ENCODE peak calls at places on chromosome 3, in nine cellular contexts. One of them, this sample, is unnamed.

GRCh38 chr3:8113649-8114048 is 388.0 kb upstream of the LMCD1 start:
- DNase-seq in right lobe of liver: no peak
- DNase-seq in lower leg skin: no peak
- DNase-seq in tibial nerve: no peak
- DNase-seq in body of pancreas: no peak
- DNase-seq in adrenal gland: no peak
- DNase-seq in gastrocnemius medialis: no peak
- DNase-seq in heart left ventricle: no peak
- DNase-seq in uterus: no peak
- DNase-seq in this sample: no peak

GRCh38 chr3:192879346-192880031 is 38.2 kb downstream of the MB21D2 start:
- DNase-seq in body of pancreas: peak
- DNase-seq in heart left ventricle: no peak
- DNase-seq in uterus: peak
- DNase-seq in right lobe of liver: no peak
- DNase-seq in lower leg skin: peak
- DNase-seq in adrenal gland: peak
- DNase-seq in tibial nerve: no peak
- DNase-seq in gastrocnemius medialis: no peak
- DNase-seq in this sample: peak

GRCh38 chr3:179589143-179589542 is 15.3 kb downstream of the MRPL47 start:
- DNase-seq in heart left ventricle: no peak
- DNase-seq in adrenal gland: no peak
- DNase-seq in body of pancreas: no peak
- DNase-seq in tibial nerve: no peak
- DNase-seq in lower leg skin: no peak
- DNase-seq in uterus: no peak
- DNase-seq in right lobe of liver: no peak
- DNase-seq in gastrocnemius medialis: no peak
- DNase-seq in this sample: no peak

GRCh38 chr3:132615911-132616310 is 18.8 kb downstream of the ACKR4 start:
- DNase-seq in uterus: no peak
- DNase-seq in gastrocnemius medialis: no peak
- DNase-seq in tibial nerve: no peak
- DNase-seq in adrenal gland: no peak
- DNase-seq in heart left ventricle: no peak
- DNase-seq in right lobe of liver: no peak
- DNase-seq in lower leg skin: no peak
- DNase-seq in body of pancreas: no peak
- DNase-seq in this sample: no peak

GRCh38 chr3:120100711-120101110 is 6.5 kb upstream of the GSK3B start:
- DNase-seq in uterus: no peak
- DNase-seq in tibial nerve: no peak
- DNase-seq in right lobe of liver: no peak
- DNase-seq in gastrocnemius medialis: no peak
- DNase-seq in body of pancreas: no peak
- DNase-seq in heart left ventricle: no peak
- DNase-seq in adrenal gland: no peak
- DNase-seq in lower leg skin: no peak
- DNase-seq in this sample: no peak

GRCh38 chr3:127662051-127662469 is 10.7 kb upstream of the ABTB1 start:
- DNase-seq in gastrocnemius medialis: no peak
- DNase-seq in heart left ventricle: no peak
- DNase-seq in tibial nerve: no peak
- DNase-seq in uterus: no peak
- DNase-seq in adrenal gland: no peak
- DNase-seq in lower leg skin: no peak
- DNase-seq in right lobe of liver: no peak
- DNase-seq in body of pancreas: no peak
- DNase-seq in this sample: no peak

GRCh38 chr3:160546727-160547126 is 18.6 kb downstream of the KPNA4 start:
- DNase-seq in adrenal gland: no peak
- DNase-seq in uterus: no peak
- DNase-seq in tibial nerve: no peak
- DNase-seq in heart left ventricle: no peak
- DNase-seq in gastrocnemius medialis: no peak
- DNase-seq in right lobe of liver: no peak
- DNase-seq in lower leg skin: no peak
- DNase-seq in body of pancreas: no peak
- DNase-seq in this sample: no peak

GRCh38 chr3:84567796-84568195 is 391.0 kb upstream of the CADM2 start:
- DNase-seq in body of pancreas: no peak
- DNase-seq in heart left ventricle: no peak
- DNase-seq in right lobe of liver: no peak
- DNase-seq in tibial nerve: no peak
- DNase-seq in adrenal gland: no peak
- DNase-seq in gastrocnemius medialis: no peak
- DNase-seq in uterus: no peak
- DNase-seq in lower leg skin: no peak
- DNase-seq in this sample: no peak

DNA sequence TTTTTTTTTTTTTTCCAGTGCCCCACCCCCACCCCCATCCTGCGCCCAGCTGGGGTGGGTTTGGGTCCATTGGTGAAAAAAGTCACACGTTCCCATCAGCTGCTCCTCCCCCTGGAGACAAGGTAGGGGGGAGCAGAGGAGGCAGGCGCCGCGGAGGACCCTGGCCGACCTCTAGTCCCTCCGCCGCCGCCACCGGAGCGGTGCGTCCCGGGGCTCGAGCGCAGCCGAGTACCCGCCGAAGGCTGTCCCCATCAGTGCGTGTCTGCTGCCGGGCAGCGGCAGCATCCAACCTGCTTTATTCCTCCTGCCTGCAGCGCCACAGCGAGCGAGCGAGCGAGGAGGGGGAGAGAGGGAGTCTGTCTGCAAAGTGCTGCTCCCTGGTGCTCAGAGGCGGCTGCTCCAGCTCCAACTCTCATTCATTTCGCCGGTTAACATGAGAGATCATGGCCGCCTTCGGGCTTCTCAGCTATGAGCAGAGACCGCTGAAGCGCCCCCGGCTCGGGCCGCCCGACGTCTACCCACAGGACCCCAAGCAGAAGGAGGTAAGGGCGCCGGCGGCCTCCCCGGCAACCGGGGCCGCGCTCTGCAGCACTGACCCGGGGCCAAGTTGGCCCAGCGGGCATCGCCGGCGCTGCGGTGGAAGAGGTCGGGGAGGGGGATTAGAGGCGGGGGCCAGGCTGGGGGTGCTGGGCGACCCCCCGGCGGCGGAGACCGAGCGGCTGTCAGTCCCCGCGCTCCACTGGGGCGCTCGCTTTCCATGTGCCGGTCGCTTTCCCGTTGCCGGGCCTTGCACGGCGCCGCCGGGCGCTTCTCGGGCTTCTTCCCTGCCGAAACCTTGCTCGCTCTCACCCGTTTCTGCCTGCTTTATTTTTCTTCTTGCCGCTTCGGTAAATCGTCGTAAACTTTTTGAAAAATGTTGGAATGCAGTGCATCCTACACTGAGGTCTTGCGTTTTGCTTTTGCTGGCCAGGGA is 1.3 kb downstream of the MED12L start:
- DNase-seq in uterus: peak
- DNase-seq in lower leg skin: peak
- DNase-seq in right lobe of liver: peak
- DNase-seq in heart left ventricle: peak
- DNase-seq in gastrocnemius medialis: peak
- DNase-seq in adrenal gland: peak
- DNase-seq in body of pancreas: peak
- DNase-seq in tibial nerve: peak
- DNase-seq in this sample: no peak
- TF ChIP-seq POLR2A in uterus: no peak
- TF ChIP-seq POLR2A in lower leg skin: no peak
- TF ChIP-seq POLR2A in right lobe of liver: no peak
- TF ChIP-seq POLR2A in heart left ventricle: no peak
- TF ChIP-seq POLR2A in gastrocnemius medialis: no peak
- TF ChIP-seq POLR2A in adrenal gland: no peak
- TF ChIP-seq POLR2A in body of pancreas: no peak
- TF ChIP-seq POLR2A in tibial nerve: no peak
- TF ChIP-seq POLR2A in this sample: no peak

GRCh38 chr3:172405914-172406313 is 42.3 kb downstream of the GHSR start:
- DNase-seq in lower leg skin: no peak
- DNase-seq in body of pancreas: no peak
- DNase-seq in adrenal gland: no peak
- DNase-seq in uterus: no peak
- DNase-seq in gastrocnemius medialis: no peak
- DNase-seq in heart left ventricle: no peak
- DNase-seq in right lobe of liver: no peak
- DNase-seq in tibial nerve: no peak
- DNase-seq in this sample: no peak

GRCh38 chr3:172402892-172403643 is 45.2 kb downstream of the GHSR start:
- DNase-seq in gastrocnemius medialis: no peak
- DNase-seq in adrenal gland: no peak
- DNase-seq in body of pancreas: no peak
- DNase-seq in lower leg skin: no peak
- DNase-seq in heart left ventricle: no peak
- DNase-seq in tibial nerve: no peak
- DNase-seq in uterus: no peak
- DNase-seq in right lobe of liver: no peak
- DNase-seq in this sample: no peak

GRCh38 chr3:172398484-172398883 is 49.8 kb downstream of the GHSR start:
- DNase-seq in gastrocnemius medialis: no peak
- DNase-seq in adrenal gland: no peak
- DNase-seq in lower leg skin: no peak
- DNase-seq in heart left ventricle: no peak
- DNase-seq in body of pancreas: no peak
- DNase-seq in tibial nerve: no peak
- DNase-seq in right lobe of liver: no peak
- DNase-seq in uterus: no peak
- DNase-seq in this sample: no peak

GRCh38 chr3:172404237-172404962 is 43.9 kb downstream of the GHSR start:
- DNase-seq in gastrocnemius medialis: no peak
- DNase-seq in adrenal gland: no peak
- DNase-seq in right lobe of liver: no peak
- DNase-seq in uterus: no peak
- DNase-seq in lower leg skin: no peak
- DNase-seq in body of pancreas: no peak
- DNase-seq in tibial nerve: no peak
- DNase-seq in heart left ventricle: no peak
- DNase-seq in this sample: no peak

DNA sequence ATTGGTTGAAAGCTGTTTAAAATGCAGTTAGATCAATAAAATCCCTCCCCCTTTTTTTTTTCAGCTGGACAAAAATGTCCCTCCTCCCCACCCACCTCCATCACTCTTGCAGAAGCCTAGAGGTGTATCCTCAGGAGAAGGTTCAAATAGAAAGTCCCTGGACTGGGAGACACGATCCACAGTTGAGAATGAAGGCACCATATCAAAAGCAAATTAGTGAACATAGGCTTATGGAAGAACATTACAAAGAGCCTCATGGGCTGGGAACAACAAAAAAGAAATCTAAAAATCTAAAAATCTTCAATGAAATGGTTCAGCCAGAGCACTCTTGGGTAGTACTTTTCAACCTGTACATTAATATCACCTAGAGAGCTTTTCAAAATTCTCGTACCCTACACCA is 46.2 kb downstream of the GHSR start:
- DNase-seq in right lobe of liver: no peak
- DNase-seq in heart left ventricle: no peak
- DNase-seq in body of pancreas: no peak
- DNase-seq in lower leg skin: no peak
- DNase-seq in uterus: no peak
- DNase-seq in tibial nerve: no peak
- DNase-seq in adrenal gland: no peak
- DNase-seq in gastrocnemius medialis: no peak
- DNase-seq in this sample: no peak
- TF ChIP-seq POLR2A in right lobe of liver: no peak
- TF ChIP-seq POLR2A in heart left ventricle: no peak
- TF ChIP-seq POLR2A in body of pancreas: no peak
- TF ChIP-seq POLR2A in lower leg skin: no peak
- TF ChIP-seq POLR2A in uterus: no peak
- TF ChIP-seq POLR2A in tibial nerve: no peak
- TF ChIP-seq POLR2A in adrenal gland: no peak
- TF ChIP-seq POLR2A in gastrocnemius medialis: no peak
- TF ChIP-seq POLR2A in this sample: no peak

GRCh38 chr3:158103956-158104338 is 2.3 kb downstream of the SHOX2 start:
- DNase-seq in heart left ventricle: no peak
- DNase-seq in adrenal gland: no peak
- DNase-seq in lower leg skin: no peak
- DNase-seq in tibial nerve: no peak
- DNase-seq in right lobe of liver: no peak
- DNase-seq in body of pancreas: no peak
- DNase-seq in uterus: no peak
- DNase-seq in gastrocnemius medialis: no peak
- DNase-seq in this sample: no peak

GRCh38 chr3:158104346-158105020 is 1.7 kb downstream of the SHOX2 start:
- DNase-seq in body of pancreas: no peak
- DNase-seq in tibial nerve: no peak
- DNase-seq in right lobe of liver: no peak
- DNase-seq in uterus: no peak
- DNase-seq in lower leg skin: no peak
- DNase-seq in gastrocnemius medialis: no peak
- DNase-seq in adrenal gland: no peak
- DNase-seq in heart left ventricle: no peak
- DNase-seq in this sample: no peak

GRCh38 chr3:158106773-158107461 is 697 bp upstream of the SHOX2 start:
- DNase-seq in lower leg skin: no peak
- DNase-seq in uterus: no peak
- DNase-seq in right lobe of liver: no peak
- DNase-seq in gastrocnemius medialis: no peak
- DNase-seq in adrenal gland: no peak
- DNase-seq in tibial nerve: no peak
- DNase-seq in body of pancreas: no peak
- DNase-seq in heart left ventricle: no peak
- DNase-seq in this sample: no peak

GRCh38 chr3:158105710-158106438 is at the start of gene SHOX2:
- DNase-seq in lower leg skin: no peak
- DNase-seq in heart left ventricle: peak
- DNase-seq in right lobe of liver: peak
- DNase-seq in adrenal gland: no peak
- DNase-seq in body of pancreas: no peak
- DNase-seq in gastrocnemius medialis: no peak
- DNase-seq in tibial nerve: peak
- DNase-seq in uterus: peak
- DNase-seq in this sample: peak

DNA sequence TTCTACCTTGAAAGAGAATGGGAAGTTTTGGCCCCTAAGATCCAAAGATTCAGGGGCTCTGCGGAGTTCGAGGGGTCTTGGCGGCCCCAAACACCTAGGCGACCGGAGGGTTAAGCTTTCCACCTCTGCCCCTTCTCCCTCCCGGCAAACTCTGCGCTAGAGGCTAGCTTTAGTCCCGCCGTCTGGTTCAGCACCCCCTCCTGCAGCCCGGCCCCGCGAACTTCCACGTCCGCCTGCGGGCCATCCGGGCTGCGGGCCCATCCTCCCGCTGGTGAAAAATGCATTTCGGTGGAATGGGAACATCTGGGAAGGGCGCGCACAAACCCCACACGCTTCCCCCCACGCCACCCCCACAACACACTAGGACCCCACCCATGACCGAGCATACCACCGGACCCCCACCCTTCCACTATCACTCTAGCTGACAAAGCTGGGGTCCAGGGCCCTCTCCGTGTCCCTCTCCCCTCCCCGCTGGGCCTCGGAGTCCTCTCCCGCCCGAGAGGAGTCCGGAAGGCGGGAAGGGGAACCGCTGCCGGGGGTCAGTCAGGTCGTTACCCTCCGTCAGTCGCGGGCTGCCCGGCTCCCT is 1.0 kb downstream of the SHOX2 start:
- DNase-seq in heart left ventricle: no peak
- DNase-seq in lower leg skin: no peak
- DNase-seq in uterus: peak
- DNase-seq in tibial nerve: no peak
- DNase-seq in right lobe of liver: no peak
- DNase-seq in adrenal gland: no peak
- DNase-seq in body of pancreas: no peak
- DNase-seq in gastrocnemius medialis: no peak
- DNase-seq in this sample: peak
- TF ChIP-seq POLR2A in heart left ventricle: no peak
- TF ChIP-seq POLR2A in lower leg skin: no peak
- TF ChIP-seq POLR2A in uterus: no peak
- TF ChIP-seq POLR2A in tibial nerve: no peak
- TF ChIP-seq POLR2A in right lobe of liver: no peak
- TF ChIP-seq POLR2A in adrenal gland: no peak
- TF ChIP-seq POLR2A in body of pancreas: no peak
- TF ChIP-seq POLR2A in gastrocnemius medialis: no peak
- TF ChIP-seq POLR2A in this sample: no peak

DNA sequence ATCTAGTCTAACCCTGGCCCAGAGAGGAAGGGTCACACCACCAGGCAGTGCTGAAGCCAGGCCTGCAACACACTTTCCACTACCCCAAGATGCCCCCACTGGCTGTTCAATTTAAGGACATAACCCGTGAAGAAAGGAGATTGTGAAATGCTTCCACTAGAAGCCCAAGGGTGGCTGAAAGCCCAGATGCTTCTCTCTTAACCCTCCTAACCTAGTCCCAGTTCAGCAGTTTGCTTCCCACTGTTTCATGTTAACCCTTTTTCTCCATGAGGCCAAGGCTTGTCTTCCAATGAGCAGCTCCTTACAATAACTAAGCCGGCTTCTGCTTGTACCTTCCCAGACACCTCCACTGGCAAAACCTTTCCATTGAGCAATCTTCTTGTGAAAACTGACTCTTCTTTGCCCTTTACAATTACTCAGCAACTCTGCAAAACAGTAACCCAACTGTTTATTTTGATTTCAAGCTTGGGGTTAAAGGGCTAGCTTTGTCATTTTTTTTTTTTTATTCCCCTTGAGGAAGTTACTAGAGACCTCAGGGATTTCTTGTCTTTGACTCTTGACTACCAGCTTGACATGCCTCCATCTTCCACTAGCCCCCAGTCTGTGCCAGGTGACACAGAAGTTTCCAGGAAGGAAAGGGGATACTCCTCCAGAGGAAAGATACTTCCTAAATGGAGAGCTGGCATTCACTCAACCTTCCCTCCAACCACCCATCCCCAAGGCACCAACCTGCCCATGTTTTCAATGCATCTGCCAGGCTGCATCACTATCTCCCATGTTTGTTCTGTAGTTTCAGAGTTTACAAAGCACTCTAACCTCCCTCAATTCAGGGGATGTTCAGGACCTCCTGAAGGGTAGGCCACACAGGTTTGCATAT is 198.6 kb upstream of the LPP start:
- DNase-seq in uterus: peak
- DNase-seq in right lobe of liver: peak
- DNase-seq in heart left ventricle: no peak
- DNase-seq in tibial nerve: peak
- DNase-seq in body of pancreas: peak
- DNase-seq in gastrocnemius medialis: peak
- DNase-seq in lower leg skin: peak
- DNase-seq in adrenal gland: peak
- DNase-seq in this sample: peak
- TF ChIP-seq POLR2A in uterus: no peak
- TF ChIP-seq POLR2A in right lobe of liver: no peak
- TF ChIP-seq POLR2A in heart left ventricle: no peak
- TF ChIP-seq POLR2A in tibial nerve: no peak
- TF ChIP-seq POLR2A in body of pancreas: no peak
- TF ChIP-seq POLR2A in gastrocnemius medialis: no peak
- TF ChIP-seq POLR2A in lower leg skin: no peak
- TF ChIP-seq POLR2A in adrenal gland: no peak
- TF ChIP-seq POLR2A in this sample: no peak